ENCODE peak calls at places on chromosomes 16 and 17, in ten cellular contexts. M is cardiac fibroblast, D is IMR-90, O is ovary, Z is fibroblast of mammary gland, R is epithelial cell of esophagus, L is heart right ventricle, P is neural progenitor cell, S is psoas muscle, E is esophagus muscularis mucosa. V is an unnamed sample.

GRCh38 chr17:81572499-81573030 is 20.4 kb upstream of the FAAP100 start:
- DNase-seq in M (no peak), D (no peak), O (no peak), Z (no peak), R (peak), L (no peak), P (no peak), S (no peak), E (no peak), V (no peak)

GRCh38 chr17:83149326-83149725 is 69.9 kb downstream of the METRNL start:
- DNase-seq in M (no peak), D (no peak), O (no peak), Z (no peak), R (no peak), L (no peak), P (no peak), S (no peak), E (peak), V (no peak)

GRCh38 chr17:50686494-50687199 is 21.1 kb downstream of the ANKRD40 start:
- DNase-seq in M (peak), D (peak), O (peak), Z (peak), R (peak), L (peak), P (no peak), S (peak), E (peak), V (peak)

GRCh38 chr17:55086635-55087058 is 118.1 kb downstream of the STXBP4 start:
- DNase-seq in M (peak), D (peak), O (no peak), Z (peak), R (peak), L (no peak), P (no peak), S (no peak), E (no peak), V (peak)

GRCh38 chr16:74982303-74982702 is 2.6 kb downstream of the WDR59 start:
- DNase-seq in M (no peak), D (no peak), O (no peak), Z (no peak), R (no peak), L (no peak), P (no peak), S (no peak), E (no peak), V (no peak)

GRCh38 chr16:3149630-3150345 is 15.0 kb downstream of the ZNF213 start:
- DNase-seq in M (peak), D (peak), O (peak), Z (peak), R (peak), L (peak), P (peak), S (peak), E (no peak), V (peak)

GRCh38 chr16:69476920-69477418 is 52.5 kb downstream of the CYB5B start:
- DNase-seq in M (peak), D (peak), O (no peak), Z (peak), R (peak), L (no peak), P (no peak), S (no peak), E (no peak), V (peak)

GRCh38 chr16:66026211-66026610 is 340.3 kb upstream of the CDH5 start:
- DNase-seq in M (peak), D (no peak), O (no peak), Z (peak), R (peak), L (no peak), P (peak), S (no peak), E (no peak), V (peak)

GRCh38 chr16:85514601-85515318 is 98.4 kb upstream of the GSE1 start:
- DNase-seq in M (peak), D (peak), O (peak), Z (peak), R (peak), L (peak), P (peak), S (peak), E (no peak), V (peak)

GRCh38 chr17:41680426-41681040 is 8.2 kb upstream of the EIF1 start:
- DNase-seq in M (no peak), D (no peak), O (no peak), Z (no peak), R (no peak), L (no peak), P (no peak), S (no peak), E (no peak), V (no peak)

DNA sequence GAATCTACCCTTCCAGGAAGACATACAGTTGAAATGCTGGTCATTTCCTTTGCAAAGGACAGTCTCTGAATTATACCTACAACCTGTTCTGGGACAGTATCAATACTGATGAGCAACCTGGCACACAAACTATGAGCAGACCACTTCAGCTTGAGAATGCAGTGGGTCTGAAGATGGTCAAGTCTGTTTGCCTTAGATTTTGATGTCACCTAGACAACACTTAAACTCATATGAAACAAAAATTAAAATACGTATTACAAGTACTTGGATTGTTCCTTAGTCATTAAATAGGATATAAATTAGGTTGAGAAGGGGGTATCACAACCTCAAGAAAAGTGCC is 3.5 kb downstream of the SRSF2 start:
- DNase-seq in M (no peak), D (no peak), O (no peak), Z (no peak), R (no peak), L (no peak), P (no peak), S (no peak), E (no peak), V (no peak)
- H3K4me3 ChIP-seq in M (peak), D (no peak), O (no peak), Z (no peak), R (peak), L (no peak), P (peak), S (peak), E (no peak), V (no peak)

GRCh38 chr16:1940273-1941161 is 2.5 kb downstream of the MSRB1 start:
- DNase-seq in M (no peak), D (no peak), O (no peak), Z (no peak), R (no peak), L (no peak), P (no peak), S (no peak), E (no peak), V (no peak)

GRCh38 chr16:1941924-1942809 is 832 bp downstream of the MSRB1 start:
- DNase-seq in M (peak), D (no peak), O (peak), Z (peak), R (peak), L (no peak), P (no peak), S (no peak), E (no peak), V (peak)

GRCh38 chr16:1944612-1945199 is 1.7 kb upstream of the MSRB1 start:
- DNase-seq in M (no peak), D (no peak), O (no peak), Z (no peak), R (no peak), L (no peak), P (no peak), S (no peak), E (no peak), V (no peak)

GRCh38 chr16:1941162-1941923 is 1.7 kb downstream of the MSRB1 start:
- DNase-seq in M (no peak), D (no peak), O (no peak), Z (no peak), R (no peak), L (no peak), P (peak), S (peak), E (no peak), V (no peak)

GRCh38 chr16:1942810-1943726 is at the start of gene MSRB1:
- DNase-seq in M (peak), D (peak), O (peak), Z (peak), R (peak), L (peak), P (peak), S (peak), E (peak), V (peak)
- TF ChIP-seq CTCF in M (no peak), D (no peak), O (no peak), Z (no peak), R (no peak), L (no peak), P (peak), S (no peak), E (no peak), V (no peak)

GRCh38 chr17:44757918-44758413 is 822 bp upstream of the ADAM11 start:
- DNase-seq in M (no peak), D (no peak), O (no peak), Z (no peak), R (no peak), L (no peak), P (no peak), S (no peak), E (no peak), V (no peak)
- H3K4me3 ChIP-seq in M (no peak), D (no peak), O (no peak), Z (no peak), R (no peak), L (no peak), P (peak), S (no peak), E (no peak), V (no peak)

GRCh38 chr16:1879477-1879876 is 7.5 kb upstream of the MEIOB start:
- DNase-seq in M (no peak), D (no peak), O (no peak), Z (no peak), R (peak), L (no peak), P (no peak), S (no peak), E (no peak), V (no peak)

GRCh38 chr16:1890024-1890700 is 18.2 kb upstream of the MEIOB start:
- DNase-seq in M (no peak), D (no peak), O (no peak), Z (no peak), R (no peak), L (no peak), P (no peak), S (no peak), E (no peak), V (no peak)

GRCh38 chr16:1884889-1885288 is 12.9 kb upstream of the MEIOB start:
- DNase-seq in M (no peak), D (no peak), O (no peak), Z (no peak), R (no peak), L (no peak), P (no peak), S (no peak), E (no peak), V (no peak)

GRCh38 chr16:1887711-1888354 is 15.9 kb upstream of the MEIOB start:
- DNase-seq in M (no peak), D (no peak), O (no peak), Z (no peak), R (no peak), L (no peak), P (no peak), S (no peak), E (no peak), V (no peak)

GRCh38 chr16:1884155-1884760 is 12.3 kb upstream of the MEIOB start:
- DNase-seq in M (peak), D (no peak), O (no peak), Z (peak), R (peak), L (no peak), P (no peak), S (no peak), E (no peak), V (peak)
- TF ChIP-seq CTCF in M (peak), D (no peak), O (no peak), Z (peak), R (peak), L (no peak), P (peak), S (no peak), E (no peak), V (peak)

GRCh38 chr17:27559996-27560481 is 70.9 kb upstream of the LGALS9 start:
- DNase-seq in M (peak), D (peak), O (peak), Z (peak), R (peak), L (peak), P (no peak), S (peak), E (no peak), V (peak)

GRCh38 chr17:27558341-27558740 is 72.6 kb upstream of the LGALS9 start:
- DNase-seq in M (no peak), D (no peak), O (no peak), Z (no peak), R (no peak), L (no peak), P (no peak), S (no peak), E (no peak), V (no peak)

GRCh38 chr17:27560668-27561067 is 70.3 kb upstream of the LGALS9 start:
- DNase-seq in M (peak), D (peak), O (peak), Z (no peak), R (peak), L (no peak), P (no peak), S (peak), E (no peak), V (no peak)

GRCh38 chr17:27559506-27559931 is 71.5 kb upstream of the LGALS9 start:
- DNase-seq in M (peak), D (peak), O (peak), Z (peak), R (no peak), L (peak), P (no peak), S (peak), E (no peak), V (peak)

DNA sequence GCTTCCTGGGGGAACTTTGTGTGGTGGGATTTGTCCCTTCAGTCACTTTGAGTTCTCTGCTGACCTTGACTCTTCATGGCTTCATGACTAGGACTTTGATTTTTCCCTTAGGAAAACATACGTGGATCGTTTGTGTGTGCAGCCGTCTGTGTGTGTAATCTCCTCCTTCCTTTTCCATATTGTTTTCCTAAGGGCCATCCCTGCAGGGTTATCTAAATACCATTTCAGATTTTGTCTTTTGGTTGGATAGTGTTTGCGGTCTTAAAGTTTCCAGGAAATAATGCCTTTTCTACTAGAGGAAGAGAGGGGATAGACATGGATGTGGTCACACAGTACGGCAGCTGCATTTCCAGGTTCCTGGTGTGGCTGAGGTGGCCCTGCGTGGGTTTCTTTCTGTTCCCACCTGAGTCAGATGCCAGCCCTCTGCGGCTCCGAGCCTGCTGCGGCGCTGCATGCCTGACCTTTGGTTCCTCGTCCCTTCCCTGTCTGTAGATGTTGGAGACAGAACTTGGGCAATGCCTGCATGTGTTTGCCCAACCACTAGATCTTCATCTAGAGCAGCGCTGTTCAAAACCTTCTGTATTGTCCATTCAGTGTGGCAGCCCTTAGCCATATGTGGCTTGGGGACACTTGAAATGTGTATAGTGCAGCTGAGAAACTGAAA is 72.0 kb upstream of the LGALS9 start:
- DNase-seq in M (no peak), D (no peak), O (no peak), Z (no peak), R (no peak), L (no peak), P (no peak), S (no peak), E (no peak), V (no peak)
- H3K4me3 ChIP-seq in M (no peak), D (no peak), O (no peak), Z (no peak), R (no peak), L (peak), P (no peak), S (peak), E (no peak), V (no peak)

GRCh38 chr16:58107228-58107627 is 22.0 kb downstream of the CFAP20 start:
- DNase-seq in M (no peak), D (no peak), O (no peak), Z (no peak), R (no peak), L (no peak), P (no peak), S (no peak), E (no peak), V (no peak)
- TF ChIP-seq CTCF in M (no peak), D (no peak), O (no peak), Z (no peak), R (peak), L (no peak), P (no peak), S (no peak), E (no peak), V (no peak)

GRCh38 chr17:8016632-8017424 is 14.4 kb downstream of the GUCY2D start:
- DNase-seq in M (peak), D (no peak), O (no peak), Z (peak), R (peak), L (no peak), P (peak), S (no peak), E (no peak), V (no peak)
- H3K4me3 ChIP-seq in M (peak), D (no peak), O (peak), Z (peak), R (peak), L (peak), P (peak), S (peak), E (peak), V (no peak)

V was measured in AG10803.